ENCODE peak calls at places on chromosome 6, in ten cellular contexts. Y, W, X, E, J, D, F, Q, A and C are unnamed samples. For H3K9me3, the result is how much of the 10 kb centered on the place peaks cover.

GRCh38 chr6:124661231-124661630 is 301.0 kb upstream of the RNF217 start:
- DNase-seq in D (no peak), X (peak), E (peak), J (no peak), F (no peak), Y (no peak), W (no peak), A (no peak), Q (peak), C (no peak)

GRCh38 chr6:130269969-130270635 is 47.4 kb upstream of the SAMD3 start:
- DNase-seq in Y (no peak), A (no peak), W (no peak), Q (no peak), F (no peak), D (no peak), X (no peak), E (no peak), J (no peak), C (no peak)

GRCh38 chr6:170232186-170233002 is 58.5 kb downstream of the DLL1 start:
- DNase-seq in D (no peak), F (no peak), X (no peak), E (no peak), Y (peak), A (peak), W (peak), J (no peak), Q (no peak), C (no peak)

GRCh38 chr6:19408331-19408730 is 428.8 kb upstream of the ID4 start:
- DNase-seq in E (no peak), W (peak), F (no peak), X (no peak), D (no peak), Y (no peak), A (no peak), J (no peak), Q (no peak), C (no peak)

GRCh38 chr6:142855877-142856606 is 88.9 kb downstream of the HIVEP2 start:
- DNase-seq in D (no peak), X (no peak), E (no peak), A (no peak), F (no peak), Y (no peak), W (no peak), J (no peak), Q (no peak), C (no peak)

GRCh38 chr6:169907419-169908115 is 156.1 kb downstream of the ERMARD start:
- DNase-seq in Y (no peak), X (no peak), J (no peak), E (no peak), Q (no peak), A (no peak), F (no peak), D (no peak), W (no peak), C (no peak)

GRCh38 chr6:141282263-141282662 is 850.5 kb upstream of the GJE1 start:
- DNase-seq in A (no peak), Y (no peak), W (no peak), X (no peak), F (no peak), J (no peak), D (no peak), E (peak), Q (peak), C (no peak)

GRCh38 chr6:108361312-108361932 is 66.6 kb downstream of the AFG1L start:
- DNase-seq in W (no peak), E (no peak), Q (no peak), X (no peak), J (no peak), F (no peak), Y (no peak), D (peak), A (peak), C (no peak)

GRCh38 chr6:36703982-36704381 is 6.4 kb downstream of the RAB44 start:
- DNase-seq in A (no peak), E (no peak), F (no peak), W (no peak), X (no peak), D (no peak), J (no peak), Y (no peak), Q (no peak), C (no peak)

GRCh38 chr6:135090819-135091218 is 36.2 kb upstream of the HBS1L start:
- DNase-seq in X (no peak), F (no peak), A (no peak), D (peak), Q (no peak), Y (no peak), E (no peak), J (no peak), W (no peak), C (no peak)

GRCh38 chr6:108293527-108294296 is 1.1 kb upstream of the AFG1L start:
- DNase-seq in D (peak), Y (no peak), J (no peak), A (no peak), W (no peak), F (no peak), E (no peak), Q (no peak), X (no peak), C (no peak)

GRCh38 chr6:36621371-36621855 is 27.3 kb downstream of the SRSF3 start:
- DNase-seq in W (no peak), Y (no peak), Q (no peak), A (no peak), J (no peak), X (no peak), F (no peak), E (no peak), D (no peak), C (no peak)

GRCh38 chr6:43687437-43688347 is at the start of gene MRPS18A:
- DNase-seq in E (peak), X (peak), F (peak), Y (peak), Q (peak), D (peak), W (peak), A (peak), J (peak), C (no peak)

GRCh38 chr6:13653296-13653695 is 38.2 kb downstream of the NOL7 start:
- DNase-seq in W (peak), J (no peak), Q (no peak), X (no peak), E (no peak), A (peak), Y (no peak), D (no peak), F (no peak), C (no peak)

GRCh38 chr6:130970839-130971410 is 92.1 kb downstream of the EPB41L2 start:
- DNase-seq in X (no peak), W (no peak), A (no peak), E (no peak), F (no peak), D (no peak), Y (no peak), Q (no peak), J (no peak), C (no peak)

GRCh38 chr6:21748343-21749063 is 155.0 kb downstream of the SOX4 start:
- DNase-seq in W (peak), Q (no peak), X (no peak), D (no peak), F (no peak), Y (no peak), J (no peak), A (peak), E (no peak), C (no peak)

GRCh38 chr6:140052757-140053729 is 678.6 kb upstream of the CITED2 start:
- DNase-seq in D (peak), W (peak), E (no peak), Y (no peak), X (no peak), F (no peak), A (peak), J (no peak), Q (peak), C (no peak)

GRCh38 chr6:4320860-4321259 is 185.5 kb upstream of the ECI2 start:
- DNase-seq in F (no peak), Y (no peak), J (no peak), A (peak), E (no peak), D (no peak), X (no peak), Q (no peak), W (peak), C (no peak)

GRCh38 chr6:138162104-138162946 is 586 bp downstream of the ARFGEF3 start:
- DNase-seq in X (peak), E (no peak), F (no peak), D (no peak), J (no peak), Y (no peak), W (no peak), A (no peak), Q (peak), C (no peak)

GRCh38 chr6:138160329-138161117 is 1.2 kb upstream of the ARFGEF3 start:
- DNase-seq in W (no peak), Y (no peak), E (no peak), X (no peak), Q (peak), J (no peak), D (no peak), A (no peak), F (no peak), C (no peak)

GRCh38 chr6:138161118-138161433 is 663 bp upstream of the ARFGEF3 start:
- DNase-seq in W (no peak), E (no peak), D (no peak), Q (no peak), Y (no peak), J (no peak), F (no peak), A (no peak), X (no peak), C (no peak)

GRCh38 chr6:138161434-138162103 is at the start of gene ARFGEF3:
- DNase-seq in J (no peak), F (peak), Y (peak), E (peak), D (peak), W (peak), A (peak), X (peak), Q (peak), C (no peak)

DNA sequence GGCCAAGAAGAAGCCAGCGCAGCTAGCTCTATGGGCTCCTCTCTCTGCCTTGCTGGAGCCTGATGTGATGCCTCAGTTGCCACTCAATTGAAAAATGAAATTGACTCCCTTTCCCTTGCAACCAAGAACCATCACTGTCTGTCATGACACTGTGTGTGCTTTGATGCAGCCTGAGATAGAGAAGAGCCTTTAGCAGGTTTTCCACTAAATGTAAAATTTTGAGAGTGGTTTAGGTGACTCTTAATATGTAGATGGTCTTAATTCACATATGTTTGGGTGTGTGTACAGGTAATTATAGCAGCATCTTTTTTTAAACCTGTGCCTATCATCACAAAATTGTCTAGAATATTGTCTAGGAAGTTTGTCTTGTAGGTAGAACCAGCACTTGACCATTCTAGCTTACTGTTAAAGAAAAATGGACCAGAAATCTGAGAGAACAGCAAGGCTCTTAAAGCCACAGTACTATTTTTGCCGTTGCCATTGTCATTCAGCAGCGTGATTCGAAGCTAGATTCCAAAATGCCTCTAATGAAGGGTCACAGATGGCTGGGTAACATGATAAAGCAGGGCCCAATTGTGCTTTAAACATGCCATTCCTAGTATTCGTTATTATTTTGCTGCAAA is 1.3 kb downstream of the ARFGEF3 start:
- DNase-seq in A (no peak), X (no peak), Y (no peak), F (no peak), J (no peak), D (no peak), E (no peak), W (no peak), Q (no peak), C (no peak)
- H3K9ac ChIP-seq in A (no peak), X (no peak), Y (no peak), F (peak), J (no peak), D (no peak), E (no peak), W (no peak), Q (no peak), C (no peak)

GRCh38 chr6:81023007-81023582 is 729.4 kb downstream of the TENT5A start:
- DNase-seq in A (peak), F (no peak), Y (no peak), D (peak), Q (peak), X (no peak), E (peak), W (no peak), J (peak), C (peak)
- H3K9me3 ChIP-seq in A (under half), F (half or more), Y (under half), D (under half), Q (under half), X (under half), E (under half), W (under half), J (under half), C (under half)

DNA sequence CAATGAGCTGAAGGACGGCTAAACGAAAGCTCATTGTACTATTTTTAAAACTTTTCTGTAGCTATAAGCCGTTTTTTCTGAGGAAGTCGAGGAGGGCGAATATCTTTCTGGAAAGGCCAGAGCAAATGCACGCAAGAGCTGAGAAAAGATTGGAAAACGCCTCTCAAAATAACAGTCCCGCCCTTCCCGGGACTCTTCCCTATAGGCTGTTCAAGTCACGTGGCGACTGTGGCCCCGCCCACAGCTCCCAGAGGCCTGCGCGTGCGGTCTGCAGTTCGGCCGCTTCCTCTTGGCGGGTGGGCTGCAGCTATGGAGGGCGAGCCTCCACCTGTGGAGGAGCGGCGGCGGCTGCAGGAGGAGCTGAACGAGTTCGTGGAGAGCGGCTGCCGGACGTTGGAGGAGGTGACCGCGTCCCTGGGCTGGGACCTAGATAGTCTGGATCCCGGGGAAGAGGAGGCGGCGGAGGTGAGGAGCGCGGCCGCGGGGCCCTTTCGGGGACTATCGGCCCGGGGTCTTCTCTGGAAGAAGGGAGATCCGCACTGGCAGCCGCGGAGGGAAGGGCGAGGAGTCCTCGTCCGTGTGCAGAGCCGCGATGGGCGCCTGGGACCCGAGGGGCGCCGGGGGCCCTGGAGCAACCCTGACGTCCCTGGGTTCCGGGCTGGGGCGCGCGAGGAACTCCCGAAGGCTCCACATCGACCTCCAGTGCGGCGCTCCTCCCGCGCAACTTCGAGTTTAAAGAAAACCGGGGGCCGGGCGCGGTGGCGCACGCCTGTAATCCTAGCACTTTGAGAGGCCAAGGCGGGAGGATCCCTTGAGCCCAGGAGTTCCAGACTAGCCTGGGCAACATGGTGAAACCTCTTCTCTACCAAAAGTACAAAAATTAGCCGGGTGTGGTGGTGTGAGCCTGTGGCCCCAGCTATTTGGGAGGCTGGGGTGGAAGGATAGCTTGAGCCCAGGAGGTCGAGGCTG is at the start of gene SNRNP48:
- DNase-seq in D (peak), Q (peak), Y (peak), E (peak), F (peak), W (peak), X (peak), J (peak), A (peak), C (no peak)
- H3K27ac ChIP-seq in D (peak), Q (no peak), Y (no peak), E (peak), F (peak), W (peak), X (no peak), J (peak), A (peak), C (peak)

GRCh38 chr6:51725155-51725554 is 362.3 kb downstream of the PKHD1 start:
- DNase-seq in Q (no peak), A (no peak), E (no peak), F (no peak), Y (no peak), J (no peak), D (no peak), X (no peak), W (no peak), C (no peak)
- H3K9ac ChIP-seq in Q (no peak), A (no peak), E (no peak), F (no peak), Y (no peak), J (no peak), D (no peak), X (no peak), W (no peak), C (no peak)

GRCh38 chr6:157004530-157004929 is 227.4 kb downstream of the ARID1B start:
- DNase-seq in E (no peak), Q (no peak), Y (no peak), F (no peak), D (no peak), J (no peak), W (no peak), A (no peak), X (no peak), C (no peak)

GRCh38 chr6:157002795-157003194 is 225.6 kb downstream of the ARID1B start:
- DNase-seq in D (no peak), W (no peak), E (no peak), Q (no peak), F (no peak), A (no peak), X (no peak), J (no peak), Y (no peak), C (no peak)

GRCh38 chr6:156998824-156999330 is 221.7 kb downstream of the ARID1B start:
- DNase-seq in Y (no peak), D (no peak), E (no peak), W (no peak), J (no peak), X (no peak), Q (no peak), F (no peak), A (no peak), C (no peak)

GRCh38 chr6:156999762-157000161 is 222.6 kb downstream of the ARID1B start:
- DNase-seq in E (no peak), J (no peak), X (no peak), F (no peak), Q (no peak), A (no peak), Y (no peak), W (no peak), D (no peak), C (no peak)

DNA sequence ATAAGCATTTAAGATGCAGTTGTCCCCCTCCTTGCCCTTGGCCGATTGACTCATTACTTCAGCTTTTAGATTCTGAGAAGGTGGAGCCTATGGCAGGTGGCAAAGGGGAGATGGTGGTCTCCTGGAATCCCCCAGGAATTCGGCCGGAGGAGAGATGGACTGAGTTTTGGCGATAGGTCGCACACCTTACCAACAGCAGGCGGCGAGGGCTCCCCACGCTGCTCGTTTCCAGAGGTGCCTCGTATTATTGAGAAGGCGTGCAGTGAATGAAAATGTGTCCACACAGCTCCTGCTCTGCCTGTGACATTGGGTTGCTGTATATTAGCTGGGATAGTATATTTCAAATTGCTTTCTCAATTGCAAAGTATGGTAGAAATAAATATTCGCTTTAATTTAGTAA is 224.5 kb downstream of the ARID1B start:
- DNase-seq in F (no peak), D (no peak), W (no peak), X (no peak), Y (no peak), J (no peak), A (no peak), E (no peak), Q (no peak), C (no peak)
- H3K9me3 ChIP-seq in F (under half), D (under half), W (under half), X (under half), Y (under half), J (under half), A (under half), E (under half), Q (under half), C (under half)

GRCh38 chr6:111585969-111586315 is 19.7 kb downstream of the TRAF3IP2 start:
- DNase-seq in E (no peak), W (no peak), X (no peak), D (no peak), F (no peak), J (no peak), Q (no peak), A (no peak), Y (no peak), C (no peak)
- H3K27ac ChIP-seq in E (no peak), W (no peak), X (no peak), D (no peak), F (no peak), J (no peak), Q (no peak), A (peak), Y (no peak), C (no peak)

DNA sequence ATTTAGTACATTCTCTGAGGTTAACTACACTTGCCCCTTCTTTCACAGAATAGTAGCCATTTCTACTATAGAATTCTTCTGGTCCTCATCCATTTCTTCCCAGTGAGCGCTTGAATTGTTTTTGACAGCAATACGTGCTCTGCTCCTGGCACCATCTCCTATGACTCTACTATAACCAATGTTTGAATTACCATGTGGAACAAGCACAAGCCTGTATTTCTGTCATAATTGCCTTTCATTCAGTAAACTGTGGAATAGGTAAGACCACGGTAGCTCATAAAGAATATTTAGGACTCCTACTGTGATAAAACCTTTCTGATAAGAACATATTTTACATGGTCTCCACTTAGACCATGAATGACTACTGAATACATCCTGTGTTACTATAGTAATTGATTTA is 435.4 kb upstream of the NRSN1 start:
- DNase-seq in D (no peak), A (no peak), Q (no peak), X (no peak), Y (no peak), W (peak), E (no peak), J (no peak), F (no peak), C (no peak)
- H3K9ac ChIP-seq in D (no peak), A (no peak), Q (no peak), X (no peak), Y (no peak), W (no peak), E (no peak), J (no peak), F (no peak), C (no peak)

GRCh38 chr6:11805259-11806053 is 26.9 kb upstream of the ADTRP start:
- DNase-seq in D (peak), Q (peak), E (no peak), Y (no peak), J (no peak), W (no peak), A (no peak), X (peak), F (no peak), C (no peak)
- H3K9me3 ChIP-seq in D (under half), Q (under half), E (under half), Y (under half), J (under half), W (under half), A (under half), X (under half), F (under half), C (under half)